ENCODE peak calls at places on chromosomes 12 and 14, in seven cellular contexts. X is GM12864, B is amygdala, J is IMR-90, I is fibroblast of the conjunctiva, D is NAMALWA, F is dorsolateral prefrontal cortex. E is an unnamed sample.
A peak's percentile ranks its signal among the peaks of the same experiment; 100 is the strongest.

GRCh38 chr14:54699087-54699530 is 132.2 kb downstream of the SAMD4A start:
- DNase-seq in F (no peak), B (no peak), I (no peak), X (no peak), D (no peak), J (no peak), E (peak; percentile 46)

GRCh38 chr14:91245029-91245428 is 525 bp upstream of the GPR68 start:
- DNase-seq in J (no peak), D (no peak), X (no peak), B (no peak), I (no peak), F (no peak), E (no peak)

GRCh38 chr12:102063066-102063465 is 1.3 kb upstream of the WASHC3 start:
- DNase-seq in B (no peak), X (no peak), I (no peak), J (no peak), F (no peak), D (peak; percentile 93), E (peak; percentile 4)

GRCh38 chr14:22887990-22888378 is 5.0 kb downstream of the REM2 start:
- DNase-seq in F (no peak), D (peak; percentile 94), X (peak; percentile 71), I (no peak), B (no peak), J (no peak), E (no peak)

GRCh38 chr12:29880987-29881386 is 97.2 kb upstream of the TMTC1 start:
- DNase-seq in B (no peak), X (no peak), D (no peak), J (no peak), I (no peak), F (no peak), E (no peak)

GRCh38 chr14:67268456-67269115 is 27.4 kb downstream of the PALS1 start:
- DNase-seq in I (no peak), X (no peak), B (no peak), F (no peak), D (no peak), J (peak; percentile 20), E (no peak)

GRCh38 chr12:110317921-110318320 is 36.9 kb downstream of the ATP2A2 start:
- DNase-seq in I (peak; percentile 49), D (no peak), J (peak; percentile 68), F (no peak), X (no peak), B (no peak), E (peak; percentile 25)

GRCh38 chr14:51297066-51297465 is 57.0 kb downstream of the TMX1 start:
- DNase-seq in B (no peak), X (no peak), D (no peak), I (no peak), J (no peak), F (no peak), E (no peak)

GRCh38 chr12:119959435-119959834 is 29.6 kb upstream of the BICDL1 start:
- DNase-seq in B (no peak), F (no peak), X (no peak), J (no peak), I (no peak), D (no peak), E (no peak)

GRCh38 chr12:38502016-38502415 is 185.4 kb downstream of the ALG10B start:
- DNase-seq in F (no peak), J (no peak), D (no peak), X (no peak), I (no peak), B (no peak), E (no peak)

GRCh38 chr12:100267603-100268281 is 765 bp downstream of the SCYL2 start:
- DNase-seq in B (no peak), F (no peak), X (no peak), D (peak; percentile 45), J (peak; percentile 37), I (no peak), E (peak; percentile 29)

GRCh38 chr12:47995976-47996375 is 8.3 kb downstream of the COL2A1 start:
- DNase-seq in D (no peak), J (peak; percentile 76), B (peak; percentile 19), X (no peak), F (no peak), I (peak; percentile 17), E (peak; percentile 25)

GRCh38 chr14:51552768-51553426 is 98.8 kb upstream of the FRMD6 start:
- DNase-seq in I (no peak), J (no peak), X (no peak), F (no peak), B (no peak), D (no peak), E (no peak)

GRCh38 chr12:52956987-52957386 is 8.1 kb downstream of the KRT18 start:
- DNase-seq in F (no peak), B (no peak), D (peak; percentile 25), J (peak; percentile 70), X (no peak), I (no peak), E (no peak)

GRCh38 chr14:105060751-105061427 is 4.3 kb downstream of the GPR132 start:
- DNase-seq in F (no peak), I (no peak), D (peak; percentile 77), X (no peak), J (no peak), B (no peak), E (no peak)

GRCh38 chr12:31728289-31728916 is 418 bp downstream of the AMN1 start:
- DNase-seq in I (no peak), B (peak; percentile 28), J (no peak), D (no peak), F (no peak), X (no peak), E (no peak)

GRCh38 chr14:102530828-102531478 is 21.4 kb upstream of the ANKRD9 start:
- DNase-seq in B (no peak), F (no peak), D (peak; percentile 62), J (no peak), X (peak; percentile 48), I (no peak), E (no peak)

GRCh38 chr12:58503731-58504520 is 416.4 kb downstream of the LRIG3 start:
- DNase-seq in I (peak; percentile 30), D (no peak), J (peak; percentile 53), X (no peak), B (no peak), F (no peak), E (peak; percentile 36)

GRCh38 chr14:74879427-74880180 is 2.1 kb upstream of the DLST start:
- DNase-seq in D (no peak), B (no peak), X (no peak), F (no peak), J (no peak), I (no peak), E (no peak)

GRCh38 chr12:69502342-69503081 is 32.3 kb downstream of the FRS2 start:
- DNase-seq in I (no peak), B (no peak), F (no peak), J (no peak), X (no peak), D (no peak), E (peak; percentile 90)

GRCh38 chr14:99604766-99605298 is 825 bp upstream of the CCDC85C start:
- DNase-seq in X (no peak), D (no peak), B (no peak), F (no peak), I (no peak), J (peak; percentile 33), E (peak; percentile 51)

GRCh38 chr12:66279127-66279712 is 23.1 kb upstream of the HELB start:
- DNase-seq in F (no peak), X (no peak), D (peak; percentile 41), I (no peak), J (peak; percentile 22), B (no peak), E (no peak)

GRCh38 chr12:52243774-52244614 is 11.0 kb downstream of the KRT7 start:
- DNase-seq in J (peak; percentile 93), B (no peak), X (peak; percentile 57), I (peak; percentile 81), F (no peak), D (no peak), E (peak; percentile 96)

GRCh38 chr12:88298761-88299242 is 156.7 kb downstream of the TMTC3 start:
- DNase-seq in I (no peak), D (no peak), J (peak; percentile 73), B (no peak), F (no peak), X (peak; percentile 15), E (peak; percentile 78)

GRCh38 chr12:59080101-59080500 is 159.8 kb upstream of the LRIG3 start:
- DNase-seq in B (no peak), J (no peak), I (no peak), X (no peak), F (no peak), D (no peak), E (no peak)

GRCh38 chr14:22463763-22464173 is 125.3 kb downstream of the DAD1 start:
- DNase-seq in F (no peak), I (no peak), J (no peak), X (no peak), D (no peak), B (no peak), E (no peak)